ENCODE peak calls at places on chromosomes 6 and 20, in four cellular contexts. N is pancreas; O is CD4-positive, CD25-positive, alpha-beta regulatory T cell; Q is left lung. J is an unnamed sample. For H3K27me3 and H3K4me1, the result is how much of the 10 kb centered on the place peaks cover.

GRCh38 chr6:32867559-32868256 is 13.7 kb downstream of the PSMB9 start:
- DNase-seq in N (no peak), O (no peak), Q (no peak), J (no peak)

GRCh38 chr6:125802943-125803377 is 12.2 kb downstream of the NCOA7 start:
- DNase-seq in N (no peak), O (no peak), Q (no peak), J (no peak)

GRCh38 chr6:107275330-107275865 is 160.1 kb upstream of the BEND3 start:
- DNase-seq in N (no peak), O (no peak), Q (no peak), J (no peak)

GRCh38 chr6:166766769-166767168 is 139.7 kb upstream of the RPS6KA2 start:
- DNase-seq in N (no peak), O (no peak), Q (no peak), J (no peak)

GRCh38 chr6:1678966-1679690 is 69.4 kb downstream of the FOXC1 start:
- DNase-seq in N (no peak), O (no peak), Q (no peak), J (no peak)

GRCh38 chr6:1399085-1399780 is 9.9 kb downstream of the FOXF2 start:
- DNase-seq in N (no peak), O (no peak), Q (no peak), J (no peak)

GRCh38 chr6:15313367-15313766 is 67.5 kb downstream of the JARID2 start:
- DNase-seq in N (no peak), O (no peak), Q (peak), J (peak)

GRCh38 chr6:12249516-12250394 is 40.4 kb upstream of the EDN1 start:
- DNase-seq in N (no peak), O (no peak), Q (no peak), J (no peak)

GRCh38 chr20:571754-572331 is 28.3 kb upstream of the CSNK2A1 start:
- DNase-seq in N (peak), O (no peak), Q (peak), J (peak)

GRCh38 chr6:4401408-4402367 is 266.3 kb upstream of the ECI2 start:
- DNase-seq in N (no peak), O (no peak), Q (no peak), J (no peak)

GRCh38 chr6:128597004-128597403 is 76.6 kb upstream of the PTPRK start:
- DNase-seq in N (no peak), O (no peak), Q (no peak), J (no peak)

GRCh38 chr6:150596439-150596838 is 3.2 kb upstream of the PLEKHG1 start:
- DNase-seq in N (no peak), O (no peak), Q (no peak), J (no peak)

GRCh38 chr6:156658596-156659316 is 118.4 kb upstream of the ARID1B start:
- DNase-seq in N (no peak), O (no peak), Q (no peak), J (no peak)

DNA sequence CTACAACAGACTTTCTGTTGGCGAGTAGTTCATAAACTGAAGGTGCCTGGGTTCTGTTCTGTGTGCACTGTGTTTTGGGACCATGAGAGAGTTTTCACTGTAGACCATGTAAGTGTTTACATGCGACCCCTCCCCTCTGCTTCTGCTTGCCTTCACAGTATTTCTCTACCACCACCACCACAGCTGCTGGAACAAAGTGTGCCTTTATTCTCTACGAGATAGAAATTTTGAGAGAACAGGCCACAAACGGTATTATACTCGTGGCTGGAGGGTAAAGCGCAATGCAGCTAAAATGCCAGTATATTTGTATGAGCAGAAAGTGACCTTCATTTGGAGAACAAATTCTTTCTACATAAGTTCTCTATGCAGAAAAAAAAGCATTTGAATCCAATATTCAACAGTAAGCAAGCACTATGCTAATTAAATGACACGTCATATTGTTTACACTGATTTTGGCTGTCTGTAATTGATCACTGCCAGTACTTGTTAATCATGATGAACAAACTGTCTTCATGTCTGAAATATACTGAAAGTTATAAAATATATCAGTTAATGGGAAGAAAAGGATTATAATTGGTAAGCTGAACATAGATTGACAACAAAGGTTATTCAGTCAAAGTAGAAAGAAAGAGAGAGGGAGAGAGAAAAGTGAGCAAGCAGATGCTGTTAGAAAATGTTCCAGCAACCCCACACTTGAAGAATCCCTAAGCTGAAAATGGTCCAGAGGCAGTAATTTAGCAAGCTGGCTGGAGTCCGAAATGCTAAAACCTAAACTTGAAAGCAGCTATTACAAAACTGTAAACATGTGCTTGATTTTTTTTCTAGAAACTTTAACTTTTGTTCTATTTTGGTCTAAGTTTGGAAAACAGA is 8.8 kb downstream of the CLDN20 start:
- DNase-seq in N (no peak), O (no peak), Q (no peak), J (no peak)
- H3K27me3 ChIP-seq in N (under half), O (under half), Q (under half), J (under half)

DNA sequence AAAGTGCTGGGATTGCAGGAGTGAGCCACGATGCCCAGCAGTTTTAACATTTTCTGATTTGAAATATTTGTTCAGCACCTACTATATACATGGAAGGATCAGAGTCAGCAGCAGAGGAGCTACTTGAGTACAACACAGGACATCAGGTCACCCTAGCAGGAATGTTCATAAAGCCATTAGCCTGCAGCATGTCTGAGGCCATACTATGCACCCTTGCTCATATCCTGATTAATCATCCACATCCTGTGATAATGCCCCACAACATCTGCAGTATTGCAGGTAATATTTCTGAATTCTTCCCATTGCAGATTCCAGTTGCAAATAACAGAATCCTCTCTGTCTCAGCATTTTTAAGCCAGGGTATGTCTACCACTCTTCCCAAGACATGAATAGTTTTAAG is 171.0 kb upstream of the PRND start:
- DNase-seq in N (no peak), O (no peak), Q (no peak), J (no peak)
- H3K4me3 ChIP-seq in N (no peak), O (no peak), Q (no peak), J (no peak)

GRCh38 chr20:50107086-50107645 is 5.8 kb downstream of the UBE2V1 start:
- DNase-seq in N (no peak), O (no peak), Q (no peak), J (no peak)
- H3K4me1 ChIP-seq in N (under half), O (under half), Q (under half), J (half or more)

DNA sequence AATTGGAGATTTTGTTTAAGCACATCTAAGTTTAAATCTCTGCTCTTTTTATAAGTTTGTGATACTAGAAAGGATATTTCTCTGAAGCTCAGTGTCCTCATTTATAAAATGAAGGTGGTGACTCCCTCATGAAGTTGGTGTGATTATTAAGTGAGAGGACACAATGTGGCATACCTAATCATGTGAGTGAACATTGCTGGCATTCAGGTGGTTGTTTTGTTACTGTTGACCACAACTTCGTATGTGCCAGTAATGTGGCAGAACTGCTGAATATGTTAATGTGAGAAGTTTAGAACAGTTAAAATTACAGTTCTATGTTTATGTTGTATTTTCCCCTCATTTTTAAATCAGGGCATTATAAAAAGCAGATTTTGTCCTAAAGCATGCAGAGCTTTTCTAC is 127.2 kb downstream of the STXBP5 start:
- DNase-seq in N (no peak), O (no peak), Q (no peak), J (no peak)
- H3K27me3 ChIP-seq in N (under half), O (under half), Q (under half), J (under half)

GRCh38 chr6:83250235-83250634 is 57.1 kb downstream of the RWDD2A start:
- DNase-seq in N (no peak), O (no peak), Q (no peak), J (no peak)

GRCh38 chr6:83252717-83253116 is 59.6 kb downstream of the RWDD2A start:
- DNase-seq in N (no peak), O (no peak), Q (no peak), J (no peak)

GRCh38 chr6:83247471-83247870 is 54.3 kb downstream of the RWDD2A start:
- DNase-seq in N (no peak), O (no peak), Q (no peak), J (no peak)
- H3K4me3 ChIP-seq in N (no peak), O (no peak), Q (no peak), J (no peak)

DNA sequence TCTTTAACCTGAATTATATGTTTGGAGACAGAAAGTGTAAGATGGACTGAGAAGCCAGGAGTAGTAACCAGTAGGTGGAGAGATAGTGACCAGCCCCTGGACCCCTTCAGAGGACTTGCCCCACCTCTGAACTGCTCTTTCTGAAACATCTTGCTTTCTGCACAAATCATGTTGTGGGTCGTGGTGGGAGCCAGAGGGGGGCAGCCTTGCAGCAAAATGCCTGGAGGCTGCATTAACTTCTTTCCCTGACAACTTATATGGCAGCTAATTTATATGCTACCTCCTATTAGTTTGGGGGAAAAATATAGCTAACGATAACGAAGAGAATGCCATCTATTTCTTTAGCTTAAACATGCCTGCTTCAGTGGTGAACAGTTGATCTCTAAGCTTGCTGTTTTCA is 859.8 kb downstream of the MAFB start:
- DNase-seq in N (no peak), O (no peak), Q (no peak), J (no peak)
- H3K4me1 ChIP-seq in N (under half), O (under half), Q (under half), J (under half)

DNA sequence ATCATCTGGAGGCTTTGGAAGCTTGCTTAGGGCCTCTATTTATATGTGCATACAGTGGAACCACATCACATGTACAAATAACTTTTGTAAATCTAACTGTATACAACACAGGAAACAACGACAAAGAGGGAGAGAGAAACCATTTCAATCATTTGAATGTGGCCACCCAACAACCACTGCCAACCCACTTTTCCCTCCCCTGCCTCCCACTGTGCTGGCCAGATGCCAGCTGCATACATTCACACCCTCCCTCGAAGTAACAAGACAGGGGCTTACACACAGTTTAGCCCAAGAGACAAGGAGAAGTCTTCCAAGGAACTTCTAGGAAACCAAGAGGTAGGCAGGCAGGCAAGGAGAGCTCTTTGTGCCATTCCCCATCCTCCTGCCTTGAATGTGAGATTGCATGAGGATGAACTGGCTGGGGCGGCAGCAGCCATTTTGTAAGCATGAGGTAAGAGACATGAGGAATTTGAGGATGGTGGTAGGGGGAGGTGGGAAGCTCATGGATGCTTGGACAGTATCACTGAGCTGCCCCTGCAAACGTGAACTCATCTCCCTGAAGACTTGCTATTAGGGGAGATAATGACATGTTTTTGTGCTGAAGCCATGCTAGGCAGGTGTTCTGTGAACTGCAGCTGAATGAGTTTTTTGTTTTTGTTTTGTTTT is 18.2 kb downstream of the BMP7 start:
- DNase-seq in N (no peak), O (no peak), Q (no peak), J (no peak)
- H3K27me3 ChIP-seq in N (under half), O (under half), Q (under half), J (under half)

GRCh38 chr20:64091762-64092161 is 7.6 kb upstream of the LKAAEAR1 start:
- DNase-seq in N (no peak), O (no peak), Q (no peak), J (no peak)

GRCh38 chr20:64093013-64093503 is 8.9 kb upstream of the LKAAEAR1 start:
- DNase-seq in N (no peak), O (no peak), Q (no peak), J (no peak)

GRCh38 chr20:64091340-64091739 is 7.1 kb upstream of the LKAAEAR1 start:
- DNase-seq in N (no peak), O (no peak), Q (no peak), J (no peak)

GRCh38 chr20:64090165-64090564 is 6.0 kb upstream of the LKAAEAR1 start:
- DNase-seq in N (no peak), O (no peak), Q (no peak), J (no peak)

DNA sequence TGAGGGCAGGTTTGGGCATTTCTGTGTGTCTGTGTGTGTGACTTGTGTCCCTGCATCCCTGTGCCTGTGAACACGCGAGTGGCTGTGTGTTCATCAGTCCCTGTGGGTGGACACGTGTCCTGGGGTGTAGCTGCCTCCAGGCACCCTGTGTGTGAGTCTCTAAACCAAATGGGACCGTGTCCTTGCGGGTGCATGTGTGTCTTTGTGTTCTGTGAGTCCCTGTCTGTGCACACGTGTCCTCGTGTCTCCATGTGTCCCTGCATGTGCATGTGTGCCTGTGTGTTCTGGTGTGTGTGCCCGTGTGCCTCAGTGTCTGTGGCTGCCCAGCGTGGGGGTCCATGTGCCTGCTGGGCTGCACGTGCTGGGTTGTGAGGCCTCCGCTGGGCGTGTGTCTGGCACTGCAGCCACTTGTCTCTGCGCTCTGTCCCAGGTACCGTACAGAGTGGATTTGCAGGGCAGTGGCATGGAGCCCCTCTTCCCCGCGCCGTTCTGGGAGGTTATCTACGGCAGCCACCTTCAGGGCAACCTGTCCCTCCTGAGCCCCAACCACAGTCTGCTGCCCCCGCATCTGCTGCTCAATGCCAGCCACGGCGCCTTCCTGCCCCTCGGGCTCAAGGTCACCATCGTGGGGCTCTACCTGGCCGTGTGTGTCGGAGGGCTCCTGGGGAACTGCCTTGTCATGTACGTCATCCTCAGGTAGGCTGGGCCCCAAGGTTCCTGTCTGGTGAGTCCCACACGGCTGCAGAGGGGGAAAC is 8.2 kb upstream of the LKAAEAR1 start:
- DNase-seq in N (no peak), O (no peak), Q (no peak), J (no peak)
- H3K4me3 ChIP-seq in N (no peak), O (no peak), Q (no peak), J (no peak)

GRCh38 chr6:170127151-170127550 is 163.7 kb downstream of the DLL1 start:
- DNase-seq in N (peak), O (no peak), Q (peak), J (no peak)
- H3K4me1 ChIP-seq in N (under half), O (under half), Q (under half), J (under half)

DNA sequence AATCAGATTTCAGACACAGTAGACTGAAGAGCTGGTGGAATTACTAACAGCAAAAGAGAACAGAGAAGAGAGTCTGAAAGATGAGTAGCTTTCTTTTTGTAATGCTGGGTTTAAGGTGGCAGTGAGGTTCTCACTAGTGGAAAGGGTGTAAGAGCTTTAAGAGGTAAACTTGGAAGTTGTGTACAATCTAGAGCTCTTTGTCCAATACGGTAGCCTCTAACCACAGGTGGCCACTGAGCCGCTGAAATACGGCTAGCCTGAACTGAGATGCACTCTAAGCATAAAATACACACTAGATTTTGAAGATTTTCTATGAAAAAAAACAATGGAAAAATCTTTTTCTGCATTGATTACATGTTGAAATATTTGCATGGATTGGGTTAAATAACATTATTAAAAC is 4.0 kb downstream of the ELOVL2 start:
- DNase-seq in N (no peak), O (no peak), Q (no peak), J (no peak)
- H3K27me3 ChIP-seq in N (under half), O (under half), Q (half or more), J (half or more)

J was measured in lower lobe of right lung.